ENCODE peak calls at places on chromosome 15, in seven cellular contexts. One of them, this sample, is unnamed.
A peak's percentile ranks its signal among the peaks of the same experiment; 100 is the strongest.

GRCh38 chr15:73723146-73723545 is 30.0 kb downstream of the INSYN1 start:
- DNase-seq in psoas muscle: no peak
- DNase-seq in GM12865: no peak
- DNase-seq in foreskin fibroblast: no peak
- DNase-seq in left lung: no peak
- DNase-seq in cardiac muscle cell: no peak
- DNase-seq in gastrocnemius medialis: no peak
- DNase-seq in this sample: no peak

GRCh38 chr15:21267686-21268395 is 172.5 kb downstream of the POTEB3 start:
- DNase-seq in GM12865: no peak
- DNase-seq in foreskin fibroblast: no peak
- DNase-seq in left lung: no peak
- DNase-seq in gastrocnemius medialis: no peak
- DNase-seq in psoas muscle: no peak
- DNase-seq in cardiac muscle cell: no peak
- DNase-seq in this sample: no peak

GRCh38 chr15:78308422-78309021 is 9.1 kb upstream of the SKIC8 start:
- DNase-seq in cardiac muscle cell: peak; percentile 78
- DNase-seq in foreskin fibroblast: peak; percentile 58
- DNase-seq in gastrocnemius medialis: peak; percentile 14
- DNase-seq in left lung: peak; percentile 56
- DNase-seq in GM12865: peak; percentile 75
- DNase-seq in psoas muscle: peak; percentile 79
- DNase-seq in this sample: peak; percentile 30

GRCh38 chr15:99451484-99451883 is 114.3 kb upstream of the MEF2A start:
- DNase-seq in GM12865: no peak
- DNase-seq in left lung: no peak
- DNase-seq in cardiac muscle cell: no peak
- DNase-seq in foreskin fibroblast: no peak
- DNase-seq in psoas muscle: no peak
- DNase-seq in gastrocnemius medialis: no peak
- DNase-seq in this sample: no peak

GRCh38 chr15:82999905-83000671 is 11.4 kb downstream of the C15orf40 start:
- DNase-seq in gastrocnemius medialis: no peak
- DNase-seq in psoas muscle: no peak
- DNase-seq in GM12865: peak; percentile 71
- DNase-seq in foreskin fibroblast: peak; percentile 40
- DNase-seq in left lung: no peak
- DNase-seq in cardiac muscle cell: peak; percentile 83
- DNase-seq in this sample: peak; percentile 44

GRCh38 chr15:71758716-71759115 is 51.6 kb upstream of the NR2E3 start:
- DNase-seq in foreskin fibroblast: no peak
- DNase-seq in GM12865: no peak
- DNase-seq in left lung: no peak
- DNase-seq in cardiac muscle cell: no peak
- DNase-seq in gastrocnemius medialis: no peak
- DNase-seq in psoas muscle: no peak
- DNase-seq in this sample: no peak

GRCh38 chr15:95280711-95281110 is 1049.3 kb downstream of the MCTP2 start:
- DNase-seq in GM12865: no peak
- DNase-seq in left lung: no peak
- DNase-seq in gastrocnemius medialis: no peak
- DNase-seq in cardiac muscle cell: no peak
- DNase-seq in foreskin fibroblast: no peak
- DNase-seq in psoas muscle: no peak
- DNase-seq in this sample: no peak

GRCh38 chr15:37880009-37880834 is 54.2 kb upstream of the TMCO5A start:
- DNase-seq in GM12865: peak; percentile 42
- DNase-seq in cardiac muscle cell: peak; percentile 80
- DNase-seq in foreskin fibroblast: peak; percentile 50
- DNase-seq in gastrocnemius medialis: no peak
- DNase-seq in left lung: no peak
- DNase-seq in psoas muscle: no peak
- DNase-seq in this sample: peak; percentile 82

GRCh38 chr15:26974120-26974780 is 3.3 kb downstream of the GABRG3 start:
- DNase-seq in gastrocnemius medialis: no peak
- DNase-seq in cardiac muscle cell: peak; percentile 8
- DNase-seq in left lung: no peak
- DNase-seq in GM12865: no peak
- DNase-seq in psoas muscle: no peak
- DNase-seq in foreskin fibroblast: no peak
- DNase-seq in this sample: peak; percentile 26

GRCh38 chr15:40465939-40466338 is 4.8 kb upstream of the CHST14 start:
- DNase-seq in cardiac muscle cell: no peak
- DNase-seq in gastrocnemius medialis: no peak
- DNase-seq in GM12865: no peak
- DNase-seq in left lung: peak; percentile 22
- DNase-seq in foreskin fibroblast: no peak
- DNase-seq in psoas muscle: peak; percentile 39
- DNase-seq in this sample: no peak

GRCh38 chr15:86743283-86743903 is 663.7 kb downstream of the AGBL1 start:
- DNase-seq in psoas muscle: peak; percentile 48
- DNase-seq in foreskin fibroblast: no peak
- DNase-seq in left lung: no peak
- DNase-seq in gastrocnemius medialis: no peak
- DNase-seq in cardiac muscle cell: no peak
- DNase-seq in GM12865: peak; percentile 42
- DNase-seq in this sample: peak; percentile 9

GRCh38 chr15:98562361-98562791 is 86.0 kb upstream of the IGF1R start:
- DNase-seq in psoas muscle: no peak
- DNase-seq in left lung: no peak
- DNase-seq in foreskin fibroblast: no peak
- DNase-seq in gastrocnemius medialis: no peak
- DNase-seq in GM12865: no peak
- DNase-seq in cardiac muscle cell: no peak
- DNase-seq in this sample: no peak

GRCh38 chr15:31280037-31280830 is 46.4 kb upstream of the KLF13 start:
- DNase-seq in psoas muscle: peak; percentile 55
- DNase-seq in foreskin fibroblast: no peak
- DNase-seq in left lung: no peak
- DNase-seq in gastrocnemius medialis: no peak
- DNase-seq in GM12865: no peak
- DNase-seq in cardiac muscle cell: no peak
- DNase-seq in this sample: no peak

GRCh38 chr15:78931439-78931981 is 13.3 kb downstream of the CTSH start:
- DNase-seq in GM12865: no peak
- DNase-seq in foreskin fibroblast: no peak
- DNase-seq in left lung: no peak
- DNase-seq in gastrocnemius medialis: no peak
- DNase-seq in cardiac muscle cell: no peak
- DNase-seq in psoas muscle: peak; percentile 76
- DNase-seq in this sample: no peak

DNA sequence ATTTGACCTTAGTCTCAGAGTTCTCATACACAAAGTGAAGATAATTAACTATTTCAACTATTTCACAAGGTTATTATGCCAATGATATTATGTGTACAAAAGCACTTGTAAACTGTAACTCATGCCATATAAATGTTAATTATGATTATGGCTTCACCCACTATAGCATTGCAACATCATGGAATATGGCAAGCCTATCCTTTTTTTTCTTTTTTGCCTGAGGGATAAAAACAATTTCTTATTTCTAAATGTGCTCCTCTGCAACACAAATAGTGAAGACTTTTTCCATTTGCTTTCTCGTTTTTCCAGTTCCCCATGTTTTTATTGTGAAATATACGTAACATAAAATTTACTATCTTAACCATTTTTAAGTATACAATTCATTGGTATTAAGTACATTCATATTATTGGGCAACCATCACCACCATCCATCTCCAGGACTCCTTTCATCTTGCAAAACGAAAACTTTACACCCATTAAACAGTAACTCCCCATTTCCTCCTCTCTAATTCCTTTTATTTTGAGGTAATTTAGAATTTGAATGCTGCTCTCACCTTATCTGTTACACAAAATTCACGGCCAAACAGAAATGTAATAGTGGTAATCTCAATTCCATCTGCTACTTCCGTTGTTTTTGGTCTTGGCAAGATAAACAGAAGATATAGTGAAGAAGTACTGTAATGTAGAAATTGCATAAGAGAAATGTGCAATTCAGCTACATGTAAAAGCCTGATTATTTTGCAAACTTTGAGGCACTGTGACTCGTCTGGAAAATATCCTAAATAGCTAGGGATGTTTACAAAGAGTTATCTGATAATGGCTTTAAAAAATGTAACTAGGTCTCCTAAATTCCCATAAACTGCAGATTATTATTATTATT is 46.2 kb downstream of the NANOGP8 start:
- DNase-seq in gastrocnemius medialis: no peak
- DNase-seq in psoas muscle: no peak
- DNase-seq in GM12865: no peak
- DNase-seq in cardiac muscle cell: peak; percentile 72
- DNase-seq in left lung: no peak
- DNase-seq in foreskin fibroblast: peak; percentile 14
- DNase-seq in this sample: peak; percentile 51
- H3K4me3 ChIP-seq in gastrocnemius medialis: no peak overlapping the region
- H3K4me3 ChIP-seq in psoas muscle: no peak overlapping the region
- H3K4me3 ChIP-seq in GM12865: no peak overlapping the region
- H3K4me3 ChIP-seq in cardiac muscle cell: no peak overlapping the region
- H3K4me3 ChIP-seq in left lung: no peak overlapping the region
- H3K4me3 ChIP-seq in foreskin fibroblast: no peak overlapping the region
- H3K4me3 ChIP-seq in this sample: no peak overlapping the region

GRCh38 chr15:64930019-64930652 is 18.4 kb downstream of the ANKDD1A start:
- DNase-seq in gastrocnemius medialis: no peak
- DNase-seq in cardiac muscle cell: no peak
- DNase-seq in GM12865: peak; percentile 83
- DNase-seq in foreskin fibroblast: no peak
- DNase-seq in psoas muscle: no peak
- DNase-seq in left lung: no peak
- DNase-seq in this sample: no peak
- H3K4me3 ChIP-seq in gastrocnemius medialis: no peak overlapping the region
- H3K4me3 ChIP-seq in cardiac muscle cell: no peak overlapping the region
- H3K4me3 ChIP-seq in GM12865: peak overlapping the region; percentile 14
- H3K4me3 ChIP-seq in foreskin fibroblast: no peak overlapping the region
- H3K4me3 ChIP-seq in psoas muscle: no peak overlapping the region
- H3K4me3 ChIP-seq in left lung: no peak overlapping the region
- H3K4me3 ChIP-seq in this sample: no peak overlapping the region

GRCh38 chr15:66251065-66251789 is 2.3 kb downstream of the MEGF11 start:
- DNase-seq in left lung: no peak
- DNase-seq in psoas muscle: no peak
- DNase-seq in foreskin fibroblast: no peak
- DNase-seq in gastrocnemius medialis: no peak
- DNase-seq in GM12865: no peak
- DNase-seq in cardiac muscle cell: no peak
- DNase-seq in this sample: no peak
- H3K4me3 ChIP-seq in left lung: no peak overlapping the region
- H3K4me3 ChIP-seq in psoas muscle: no peak overlapping the region
- H3K4me3 ChIP-seq in foreskin fibroblast: no peak overlapping the region
- H3K4me3 ChIP-seq in gastrocnemius medialis: no peak overlapping the region
- H3K4me3 ChIP-seq in GM12865: no peak overlapping the region
- H3K4me3 ChIP-seq in cardiac muscle cell: no peak overlapping the region
- H3K4me3 ChIP-seq in this sample: no peak overlapping the region

GRCh38 chr15:81530271-81530670 is 156.3 kb upstream of the TMC3 start:
- DNase-seq in GM12865: no peak
- DNase-seq in left lung: no peak
- DNase-seq in gastrocnemius medialis: no peak
- DNase-seq in foreskin fibroblast: no peak
- DNase-seq in psoas muscle: no peak
- DNase-seq in cardiac muscle cell: no peak
- DNase-seq in this sample: no peak

GRCh38 chr15:81531141-81531592 is 157.2 kb upstream of the TMC3 start:
- DNase-seq in cardiac muscle cell: peak; percentile 49
- DNase-seq in psoas muscle: no peak
- DNase-seq in foreskin fibroblast: no peak
- DNase-seq in left lung: no peak
- DNase-seq in gastrocnemius medialis: no peak
- DNase-seq in GM12865: no peak
- DNase-seq in this sample: peak; percentile 62

GRCh38 chr15:81536296-81536695 is 162.3 kb upstream of the TMC3 start:
- DNase-seq in foreskin fibroblast: no peak
- DNase-seq in cardiac muscle cell: no peak
- DNase-seq in psoas muscle: no peak
- DNase-seq in left lung: no peak
- DNase-seq in GM12865: no peak
- DNase-seq in gastrocnemius medialis: no peak
- DNase-seq in this sample: no peak

GRCh38 chr15:81529444-81529950 is 155.5 kb upstream of the TMC3 start:
- DNase-seq in GM12865: no peak
- DNase-seq in gastrocnemius medialis: no peak
- DNase-seq in foreskin fibroblast: no peak
- DNase-seq in left lung: no peak
- DNase-seq in cardiac muscle cell: no peak
- DNase-seq in psoas muscle: no peak
- DNase-seq in this sample: no peak

DNA sequence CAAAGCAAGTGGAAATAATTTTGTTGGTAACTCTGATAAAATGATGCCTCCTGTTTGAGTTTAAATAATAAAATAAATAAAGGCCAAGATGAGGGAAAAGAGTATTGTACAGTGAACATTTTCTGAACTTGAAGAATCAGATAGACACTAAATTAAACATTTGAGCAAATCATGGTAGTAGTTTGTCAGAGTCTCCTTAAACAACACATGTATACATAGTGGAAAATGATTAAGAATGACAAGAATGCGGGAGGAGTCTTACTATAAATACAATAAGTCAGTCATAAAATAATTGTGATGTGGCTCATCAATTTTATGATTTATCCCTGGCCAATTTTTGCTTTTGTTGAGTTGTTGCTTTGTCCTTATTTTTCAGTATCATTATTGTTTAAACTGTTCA is 158.0 kb upstream of the TMC3 start:
- DNase-seq in foreskin fibroblast: no peak
- DNase-seq in gastrocnemius medialis: no peak
- DNase-seq in left lung: no peak
- DNase-seq in cardiac muscle cell: no peak
- DNase-seq in GM12865: no peak
- DNase-seq in psoas muscle: no peak
- DNase-seq in this sample: no peak
- H3K4me3 ChIP-seq in foreskin fibroblast: no peak overlapping the region
- H3K4me3 ChIP-seq in gastrocnemius medialis: no peak overlapping the region
- H3K4me3 ChIP-seq in left lung: no peak overlapping the region
- H3K4me3 ChIP-seq in cardiac muscle cell: no peak overlapping the region
- H3K4me3 ChIP-seq in GM12865: no peak overlapping the region
- H3K4me3 ChIP-seq in psoas muscle: no peak overlapping the region
- H3K4me3 ChIP-seq in this sample: no peak overlapping the region